ENCODE peak calls at places on chromosomes 12 and 14, in seven cellular contexts. One of them, this sample, is unnamed.

GRCh38 chr12:123614531-123614930 is 12.6 kb downstream of the DDX55 start:
- DNase-seq in HCT116: no peak
- DNase-seq in H1: no peak
- DNase-seq in K562: no peak
- DNase-seq in SK-N-SH: no peak
- DNase-seq in HepG2: no peak
- DNase-seq in GM12878: no peak
- DNase-seq in this sample: no peak

GRCh38 chr12:65891219-65891618 is 66.9 kb downstream of the HMGA2 start:
- DNase-seq in HCT116: no peak
- DNase-seq in H1: no peak
- DNase-seq in K562: no peak
- DNase-seq in SK-N-SH: no peak
- DNase-seq in HepG2: no peak
- DNase-seq in GM12878: no peak
- DNase-seq in this sample: no peak

GRCh38 chr12:127389923-127390322 is 877.0 kb upstream of the TMEM132C start:
- DNase-seq in HCT116: no peak
- DNase-seq in H1: peak; percentile 66
- DNase-seq in K562: no peak
- DNase-seq in SK-N-SH: no peak
- DNase-seq in HepG2: peak; percentile 3
- DNase-seq in GM12878: no peak
- DNase-seq in this sample: peak; percentile 32

GRCh38 chr12:132597333-132598283 is 12.8 kb downstream of the LRCOL1 start:
- DNase-seq in HCT116: peak; percentile 13
- DNase-seq in H1: peak; percentile 62
- DNase-seq in K562: no peak
- DNase-seq in SK-N-SH: no peak
- DNase-seq in HepG2: no peak
- DNase-seq in GM12878: no peak
- DNase-seq in this sample: no peak

GRCh38 chr14:102868956-102869531 is 53.4 kb upstream of the AMN start:
- DNase-seq in HCT116: no peak
- DNase-seq in H1: no peak
- DNase-seq in K562: no peak
- DNase-seq in SK-N-SH: no peak
- DNase-seq in HepG2: no peak
- DNase-seq in GM12878: no peak
- DNase-seq in this sample: no peak

GRCh38 chr12:30582943-30583342 is 112.7 kb downstream of the IPO8 start:
- DNase-seq in HCT116: no peak
- DNase-seq in H1: no peak
- DNase-seq in K562: no peak
- DNase-seq in SK-N-SH: no peak
- DNase-seq in HepG2: no peak
- DNase-seq in GM12878: no peak
- DNase-seq in this sample: no peak

GRCh38 chr14:67577909-67578749 is 21.9 kb downstream of the PIGH start:
- DNase-seq in HCT116: no peak
- DNase-seq in H1: no peak
- DNase-seq in K562: no peak
- DNase-seq in SK-N-SH: no peak
- DNase-seq in HepG2: no peak
- DNase-seq in GM12878: no peak
- DNase-seq in this sample: no peak

GRCh38 chr14:29608861-29609260 is 318.8 kb downstream of the PRKD1 start:
- DNase-seq in HCT116: no peak
- DNase-seq in H1: no peak
- DNase-seq in K562: no peak
- DNase-seq in SK-N-SH: no peak
- DNase-seq in HepG2: no peak
- DNase-seq in GM12878: no peak
- DNase-seq in this sample: no peak

GRCh38 chr14:35944847-35945246 is 118.7 kb downstream of the BRMS1L start:
- DNase-seq in HCT116: peak; percentile 64
- DNase-seq in H1: peak; percentile 67
- DNase-seq in K562: peak; percentile 5
- DNase-seq in SK-N-SH: peak; percentile 17
- DNase-seq in HepG2: peak; percentile 57
- DNase-seq in GM12878: no peak
- DNase-seq in this sample: peak; percentile 77

GRCh38 chr12:49673446-49674317 is 33.5 kb downstream of the FMNL3 start:
- DNase-seq in HCT116: no peak
- DNase-seq in H1: peak; percentile 61
- DNase-seq in K562: peak; percentile 87
- DNase-seq in SK-N-SH: peak; percentile 89
- DNase-seq in HepG2: peak; percentile 47
- DNase-seq in GM12878: no peak
- DNase-seq in this sample: no peak

GRCh38 chr14:51652168-51653095 is 722 bp downstream of the FRMD6 start:
- DNase-seq in HCT116: no peak
- DNase-seq in H1: peak; percentile 83
- DNase-seq in K562: peak; percentile 17
- DNase-seq in SK-N-SH: peak; percentile 74
- DNase-seq in HepG2: no peak
- DNase-seq in GM12878: no peak
- DNase-seq in this sample: no peak

GRCh38 chr14:76780875-76781647 is 19.8 kb downstream of the VASH1 start:
- DNase-seq in HCT116: no peak
- DNase-seq in H1: peak; percentile 40
- DNase-seq in K562: no peak
- DNase-seq in SK-N-SH: peak; percentile 63
- DNase-seq in HepG2: no peak
- DNase-seq in GM12878: no peak
- DNase-seq in this sample: no peak

GRCh38 chr12:65466906-65467305 is 188.4 kb downstream of the MSRB3 start:
- DNase-seq in HCT116: no peak
- DNase-seq in H1: no peak
- DNase-seq in K562: no peak
- DNase-seq in SK-N-SH: no peak
- DNase-seq in HepG2: no peak
- DNase-seq in GM12878: no peak
- DNase-seq in this sample: no peak

GRCh38 chr12:107418976-107419375 is 266.6 kb upstream of the PWP1 start:
- DNase-seq in HCT116: no peak
- DNase-seq in H1: no peak
- DNase-seq in K562: no peak
- DNase-seq in SK-N-SH: no peak
- DNase-seq in HepG2: no peak
- DNase-seq in GM12878: no peak
- DNase-seq in this sample: no peak

GRCh38 chr12:115709410-115710065 is 568.0 kb downstream of the MED13L start:
- DNase-seq in HCT116: no peak
- DNase-seq in H1: no peak
- DNase-seq in K562: no peak
- DNase-seq in SK-N-SH: no peak
- DNase-seq in HepG2: no peak
- DNase-seq in GM12878: no peak
- DNase-seq in this sample: no peak

GRCh38 chr12:40701756-40702155 is 9.5 kb downstream of the CNTN1 start:
- DNase-seq in HCT116: no peak
- DNase-seq in H1: no peak
- DNase-seq in K562: no peak
- DNase-seq in SK-N-SH: no peak
- DNase-seq in HepG2: no peak
- DNase-seq in GM12878: no peak
- DNase-seq in this sample: no peak

DNA sequence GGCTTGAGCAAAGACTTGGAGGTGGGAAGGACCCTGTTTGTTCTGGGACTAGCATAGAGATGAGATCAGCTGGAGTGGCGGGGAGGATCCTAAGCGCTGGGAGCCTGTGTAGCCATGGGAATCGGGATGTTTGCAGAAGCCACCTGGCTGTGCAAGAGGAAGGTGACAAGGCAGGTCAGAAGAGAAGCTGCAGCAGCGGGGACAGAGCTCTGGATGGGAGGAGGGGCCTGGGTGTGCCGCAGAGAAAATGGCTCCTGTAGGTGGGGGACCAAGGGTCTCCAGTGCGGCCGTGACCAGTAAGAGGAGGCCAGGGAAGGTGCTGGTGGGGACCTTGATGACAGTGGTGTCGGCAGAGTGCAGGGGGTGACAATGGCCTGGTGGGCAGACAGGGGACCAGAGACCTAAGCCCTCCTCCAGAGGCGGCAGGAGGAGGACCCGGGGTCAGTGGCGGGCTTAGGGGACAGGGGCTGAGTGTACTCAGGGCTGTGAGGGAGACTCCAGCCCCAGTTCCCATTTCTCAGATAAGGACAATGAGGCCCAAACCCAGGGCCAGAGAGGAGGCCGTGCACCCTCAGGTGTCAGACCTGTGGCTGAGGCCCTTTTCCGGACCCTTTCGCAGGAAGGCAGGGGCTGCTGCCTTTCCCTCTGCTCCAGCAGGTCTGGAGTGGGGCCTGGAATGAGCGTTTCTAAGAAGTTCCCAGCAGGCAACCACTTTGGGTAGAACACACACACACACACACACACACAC is 206.6 kb upstream of the RTL1 start:
- DNase-seq in HCT116: no peak
- DNase-seq in H1: no peak
- DNase-seq in K562: no peak
- DNase-seq in SK-N-SH: peak; percentile 12
- DNase-seq in HepG2: no peak
- DNase-seq in GM12878: no peak
- DNase-seq in this sample: no peak
- TF ChIP-seq JUND in HCT116: no peak
- TF ChIP-seq JUND in H1: no peak
- TF ChIP-seq JUND in K562: no peak
- TF ChIP-seq JUND in SK-N-SH: no peak
- TF ChIP-seq JUND in HepG2: no peak
- TF ChIP-seq JUND in GM12878: no peak
- TF ChIP-seq JUND in this sample: no peak

DNA sequence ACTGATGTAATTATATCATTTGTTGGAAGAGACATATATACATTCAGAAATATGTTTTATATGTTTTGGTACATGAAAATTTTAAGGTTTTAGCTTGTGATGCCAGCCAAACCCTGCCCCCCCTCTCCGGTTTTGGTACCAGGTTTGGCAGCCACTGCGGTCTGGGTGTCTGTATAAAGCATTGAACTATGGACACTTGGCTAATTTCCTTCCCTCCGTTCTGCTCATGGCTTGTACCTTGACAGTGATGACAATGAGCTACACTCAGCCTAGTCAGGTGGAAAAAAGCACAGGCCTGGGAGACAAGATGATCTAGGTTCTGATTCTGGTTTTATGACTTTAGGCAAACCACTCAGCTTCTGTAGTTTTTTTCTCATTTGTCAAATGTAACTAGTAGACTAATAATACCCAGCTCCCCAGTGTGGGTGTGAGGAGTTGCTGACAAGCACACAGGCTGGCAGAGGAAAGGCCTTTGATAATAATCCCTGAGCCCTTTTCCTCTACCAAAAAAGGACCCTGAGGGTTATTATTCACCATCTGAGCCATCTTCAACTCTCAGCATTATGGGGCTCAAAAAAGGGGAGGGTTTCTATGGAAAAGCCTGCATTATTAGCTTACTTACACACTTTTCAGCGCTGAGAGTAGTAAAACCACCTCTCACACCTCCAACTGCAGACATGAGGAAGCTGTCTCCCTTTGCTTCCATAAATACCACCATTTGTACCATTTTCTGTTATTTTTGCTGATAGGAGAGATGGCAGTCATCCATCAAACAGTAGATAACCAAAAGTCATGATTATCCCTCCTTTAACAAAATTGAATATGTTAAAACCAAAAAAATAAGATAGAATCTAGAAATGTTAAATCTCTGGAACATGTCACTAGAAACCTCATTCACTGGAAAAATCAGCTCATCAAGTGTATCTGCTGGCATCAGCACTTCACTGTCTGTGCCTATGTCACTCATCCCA is 76.3 kb upstream of the PSMC1 start:
- DNase-seq in HCT116: no peak
- DNase-seq in H1: no peak
- DNase-seq in K562: no peak
- DNase-seq in SK-N-SH: peak; percentile 43
- DNase-seq in HepG2: no peak
- DNase-seq in GM12878: no peak
- DNase-seq in this sample: no peak
- TF ChIP-seq JUND in HCT116: no peak
- TF ChIP-seq JUND in H1: no peak
- TF ChIP-seq JUND in K562: no peak
- TF ChIP-seq JUND in SK-N-SH: no peak
- TF ChIP-seq JUND in HepG2: no peak
- TF ChIP-seq JUND in GM12878: no peak
- TF ChIP-seq JUND in this sample: no peak

DNA sequence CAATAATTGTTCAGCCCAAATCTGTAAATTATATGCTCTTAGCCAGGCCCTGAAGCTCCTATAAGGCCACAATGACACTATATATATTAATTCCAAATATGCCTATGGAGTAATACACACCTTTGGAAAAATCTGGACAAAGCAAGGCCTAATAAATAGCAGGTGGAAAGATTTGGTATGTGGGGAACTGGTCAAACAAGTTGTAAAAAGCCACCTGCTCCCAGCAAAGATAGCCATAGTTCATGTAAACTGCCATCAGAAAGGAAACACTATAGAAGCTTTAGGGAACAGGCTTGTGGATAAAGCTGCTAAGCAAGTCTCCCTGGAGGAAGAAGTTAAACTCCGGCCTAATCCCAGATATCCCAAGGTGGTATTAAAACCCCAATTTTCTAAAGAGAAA is 29.7 kb downstream of the PRMT8 start:
- DNase-seq in HCT116: no peak
- DNase-seq in H1: peak; percentile 8
- DNase-seq in K562: no peak
- DNase-seq in SK-N-SH: no peak
- DNase-seq in HepG2: no peak
- DNase-seq in GM12878: no peak
- DNase-seq in this sample: no peak
- TF ChIP-seq JUND in HCT116: no peak
- TF ChIP-seq JUND in H1: no peak
- TF ChIP-seq JUND in K562: no peak
- TF ChIP-seq JUND in SK-N-SH: no peak
- TF ChIP-seq JUND in HepG2: no peak
- TF ChIP-seq JUND in GM12878: no peak
- TF ChIP-seq JUND in this sample: no peak

GRCh38 chr14:69358966-69359365 is 39.1 kb downstream of the ERH start:
- DNase-seq in HCT116: no peak
- DNase-seq in H1: no peak
- DNase-seq in K562: no peak
- DNase-seq in SK-N-SH: no peak
- DNase-seq in HepG2: no peak
- DNase-seq in GM12878: no peak
- DNase-seq in this sample: no peak

GRCh38 chr14:69357544-69358200 is 40.4 kb downstream of the ERH start:
- DNase-seq in HCT116: no peak
- DNase-seq in H1: no peak
- DNase-seq in K562: no peak
- DNase-seq in SK-N-SH: no peak
- DNase-seq in HepG2: no peak
- DNase-seq in GM12878: no peak
- DNase-seq in this sample: peak; percentile 46

GRCh38 chr14:69363055-69363454 is 35.0 kb downstream of the ERH start:
- DNase-seq in HCT116: no peak
- DNase-seq in H1: no peak
- DNase-seq in K562: no peak
- DNase-seq in SK-N-SH: peak; percentile 78
- DNase-seq in HepG2: peak; percentile 6
- DNase-seq in GM12878: no peak
- DNase-seq in this sample: no peak

GRCh38 chr14:69358233-69358963 is 39.7 kb downstream of the ERH start:
- DNase-seq in HCT116: no peak
- DNase-seq in H1: no peak
- DNase-seq in K562: no peak
- DNase-seq in SK-N-SH: no peak
- DNase-seq in HepG2: no peak
- DNase-seq in GM12878: no peak
- DNase-seq in this sample: no peak

GRCh38 chr14:69360438-69361108 is 37.5 kb downstream of the ERH start:
- DNase-seq in HCT116: no peak
- DNase-seq in H1: no peak
- DNase-seq in K562: no peak
- DNase-seq in SK-N-SH: no peak
- DNase-seq in HepG2: no peak
- DNase-seq in GM12878: no peak
- DNase-seq in this sample: no peak
- TF ChIP-seq JUND in HCT116: no peak
- TF ChIP-seq JUND in H1: no peak
- TF ChIP-seq JUND in K562: no peak
- TF ChIP-seq JUND in SK-N-SH: no peak
- TF ChIP-seq JUND in HepG2: no peak
- TF ChIP-seq JUND in GM12878: no peak
- TF ChIP-seq JUND in this sample: no peak

This sample was measured in T47D.